ENCODE peak calls at places on chromosomes 5 and 9, in eight cellular contexts. N, B, Z, F, I, T, Y and E are unnamed samples.
A peak's percentile ranks its signal among the peaks of the same experiment; 100 is the strongest.

GRCh38 chr5:88954511-88954910 is 71.5 kb upstream of the MEF2C start:
- DNase-seq in F (no peak), I (no peak), Z (no peak), Y (no peak), B (no peak), T (no peak), N (no peak), E (no peak)

GRCh38 chr5:38115318-38115827 is 143.0 kb upstream of the EGFLAM start:
- DNase-seq in Z (no peak), Y (no peak), F (no peak), T (no peak), I (no peak), B (no peak), N (no peak), E (no peak)

GRCh38 chr5:101306391-101307137 is 403.5 kb upstream of the ST8SIA4 start:
- DNase-seq in I (no peak), Z (no peak), F (no peak), B (no peak), Y (no peak), N (no peak), T (no peak), E (no peak)

GRCh38 chr9:115132648-115133047 is 14.7 kb upstream of the TNC start:
- DNase-seq in I (no peak), T (no peak), N (no peak), B (no peak), F (no peak), Y (no peak), Z (no peak), E (no peak)

GRCh38 chr5:139797856-139798510 is 2.4 kb downstream of the PSD2 start:
- DNase-seq in B (no peak), Y (no peak), N (no peak), F (no peak), Z (no peak), T (no peak), I (no peak), E (no peak)

GRCh38 chr9:124030969-124031451 is 19.4 kb downstream of the LHX2 start:
- DNase-seq in T (no peak), I (no peak), Y (no peak), N (no peak), F (no peak), B (no peak), Z (no peak), E (peak; percentile 53)

GRCh38 chr5:32687167-32687831 is 23.8 kb upstream of the NPR3 start:
- DNase-seq in B (no peak), Y (no peak), I (peak; percentile 33), F (no peak), N (no peak), Z (no peak), T (no peak), E (no peak)

GRCh38 chr5:112143684-112144083 is 275.4 kb downstream of the EPB41L4A start:
- DNase-seq in Z (no peak), B (no peak), I (no peak), T (no peak), F (no peak), Y (no peak), N (no peak), E (no peak)

GRCh38 chr9:69130456-69131441 is 43.3 kb upstream of the TJP2 start:
- DNase-seq in N (peak; percentile 24), Z (peak; percentile 41), I (peak; percentile 64), F (peak; percentile 73), T (no peak), B (no peak), Y (no peak), E (no peak)

GRCh38 chr9:13430717-13431116 is 151.2 kb upstream of the MPDZ start:
- DNase-seq in F (no peak), B (no peak), T (no peak), Y (no peak), N (no peak), Z (no peak), I (no peak), E (no peak)

GRCh38 chr9:127130235-127130634 is 7.8 kb upstream of the ANGPTL2 start:
- DNase-seq in Z (no peak), F (no peak), I (no peak), N (no peak), Y (no peak), T (no peak), B (no peak), E (no peak)

GRCh38 chr9:127132375-127132774 is 9.9 kb upstream of the ANGPTL2 start:
- DNase-seq in F (no peak), T (no peak), Z (peak; percentile 36), I (no peak), Y (no peak), B (no peak), N (peak; percentile 24), E (no peak)

GRCh38 chr9:127130661-127131538 is 8.5 kb upstream of the ANGPTL2 start:
- DNase-seq in F (peak; percentile 76), Z (peak; percentile 60), I (peak; percentile 75), T (no peak), B (no peak), Y (no peak), N (no peak), E (peak; percentile 78)

GRCh38 chr9:127132921-127133647 is 10.6 kb upstream of the ANGPTL2 start:
- DNase-seq in N (peak; percentile 50), F (no peak), T (no peak), I (no peak), B (no peak), Z (peak; percentile 42), Y (no peak), E (peak; percentile 53)

DNA sequence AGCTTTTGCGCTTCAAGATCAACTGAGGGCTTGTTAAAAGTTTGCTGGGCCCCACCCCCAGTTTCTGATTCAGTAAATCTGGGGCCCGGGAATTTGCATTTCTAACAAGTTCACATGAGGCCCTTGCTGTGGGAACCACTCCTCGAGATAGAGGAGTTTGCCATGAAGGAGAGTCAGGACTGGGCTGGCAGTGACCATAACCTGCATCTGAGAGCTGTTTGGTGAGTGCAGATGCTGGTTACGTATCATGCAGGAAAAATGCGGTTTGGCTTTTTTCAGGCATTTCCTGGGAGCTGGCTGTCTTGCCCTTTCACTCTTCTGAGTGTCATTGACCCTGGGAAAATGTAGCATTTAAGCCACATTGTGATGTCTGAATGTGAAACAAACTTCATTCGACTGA is 9.4 kb upstream of the ANGPTL2 start:
- DNase-seq in B (no peak), I (no peak), F (no peak), T (no peak), Y (no peak), N (peak; percentile 19), Z (peak; percentile 31), E (peak; percentile 50)
- H3K27ac ChIP-seq in B (no peak overlapping the region), I (no peak overlapping the region), F (peak overlapping the region; percentile 82), T (no peak overlapping the region), Y (no peak overlapping the region), N (no peak overlapping the region), Z (peak overlapping the region; percentile 83), E (peak overlapping the region; percentile 77)

GRCh38 chr9:101449071-101449721 is 13.6 kb upstream of the ALDOB start:
- DNase-seq in Y (peak; percentile 45), F (peak; percentile 77), I (peak; percentile 33), Z (peak; percentile 92), N (peak; percentile 92), B (peak; percentile 79), T (peak; percentile 4), E (peak; percentile 66)
- H3K27ac ChIP-seq in Y (no peak overlapping the region), F (no peak overlapping the region), I (no peak overlapping the region), Z (peak overlapping the region; percentile 86), N (no peak overlapping the region), B (no peak overlapping the region), T (no peak overlapping the region), E (no peak overlapping the region)

GRCh38 chr9:137271696-137272076 is 5.8 kb upstream of the TOR4A start:
- DNase-seq in B (no peak), Y (no peak), I (no peak), T (no peak), F (no peak), N (no peak), Z (no peak), E (no peak)
- H3K27ac ChIP-seq in B (no peak overlapping the region), Y (no peak overlapping the region), I (no peak overlapping the region), T (no peak overlapping the region), F (no peak overlapping the region), N (no peak overlapping the region), Z (no peak overlapping the region), E (no peak overlapping the region)

GRCh38 chr9:35929188-35929718 is 20.0 kb downstream of the SPAAR start:
- DNase-seq in I (no peak), F (no peak), T (no peak), B (no peak), Y (no peak), N (no peak), Z (peak; percentile 45), E (no peak)

GRCh38 chr9:35920004-35920658 is 10.8 kb downstream of the SPAAR start:
- DNase-seq in B (no peak), T (no peak), F (no peak), I (no peak), N (no peak), Z (peak; percentile 80), Y (no peak), E (no peak)

GRCh38 chr9:35919212-35920003 is 10.1 kb downstream of the SPAAR start:
- DNase-seq in N (no peak), Y (no peak), Z (no peak), F (no peak), I (no peak), T (no peak), B (no peak), E (no peak)

GRCh38 chr9:35923598-35923926 is 14.3 kb downstream of the SPAAR start:
- DNase-seq in N (no peak), Y (no peak), B (no peak), Z (no peak), I (no peak), F (no peak), T (no peak), E (no peak)

GRCh38 chr9:35923927-35924763 is 14.9 kb downstream of the SPAAR start:
- DNase-seq in I (peak; percentile 50), T (no peak), F (no peak), Z (no peak), N (no peak), B (no peak), Y (no peak), E (peak; percentile 61)
- H3K27ac ChIP-seq in I (peak overlapping the region; percentile 40), T (no peak overlapping the region), F (peak overlapping the region; percentile 58), Z (peak overlapping the region; percentile 37), N (no peak overlapping the region), B (no peak overlapping the region), Y (no peak overlapping the region), E (peak overlapping the region; percentile 95)

DNA sequence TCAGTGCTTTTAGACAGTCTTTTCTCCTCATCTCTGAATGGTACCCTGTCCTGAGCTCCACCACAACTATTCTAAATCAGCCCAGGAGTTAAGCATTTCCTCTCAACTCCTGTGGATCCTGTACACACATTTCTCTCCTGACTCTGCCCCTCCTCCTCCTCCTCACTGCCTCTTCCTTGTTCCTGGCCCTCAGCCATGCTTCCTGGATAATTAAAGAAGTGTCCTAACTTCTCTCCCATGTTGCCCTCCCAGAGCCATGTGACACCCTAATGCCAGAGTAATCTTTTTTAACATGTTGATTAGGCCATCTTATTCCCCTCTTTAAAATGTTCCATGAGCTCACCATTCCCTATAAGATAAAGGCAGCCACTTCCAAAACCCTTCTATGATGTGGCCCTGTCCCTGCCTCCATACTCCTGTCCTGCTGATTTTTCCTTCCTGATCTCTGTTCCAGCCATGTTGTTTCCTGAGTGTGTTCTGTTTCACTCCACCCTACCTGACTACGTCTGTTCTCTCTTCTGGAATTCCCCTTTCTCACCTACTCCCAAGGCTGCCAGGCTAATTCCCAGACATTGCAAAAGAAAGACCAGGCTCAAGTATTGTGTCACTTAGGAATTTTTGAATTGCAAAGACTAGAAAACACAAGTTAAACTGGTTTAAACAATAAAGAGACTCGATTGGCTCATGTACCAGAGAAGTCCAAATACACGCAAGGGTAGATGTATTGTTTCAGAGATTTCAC is 295.2 kb downstream of the MAST4 start:
- DNase-seq in N (no peak), T (no peak), F (no peak), I (no peak), Y (no peak), Z (no peak), B (no peak), E (no peak)
- H3K27ac ChIP-seq in N (no peak overlapping the region), T (no peak overlapping the region), F (no peak overlapping the region), I (no peak overlapping the region), Y (no peak overlapping the region), Z (no peak overlapping the region), B (no peak overlapping the region), E (no peak overlapping the region)